ENCODE peak calls at places on chromosomes 3 and 15, in five cellular contexts. U is PC-3, V is mammary epithelial cell, B is endodermal cell, H is AG04450. F is an unnamed sample.

GRCh38 chr3:134311265-134311664 is 60.6 kb upstream of the RYK start:
- DNase-seq in U (peak; percentile 12), V (peak; percentile 37), B (no peak), H (no peak), F (no peak)

GRCh38 chr3:16151109-16151508 is 23.4 kb upstream of the GALNT15 start:
- DNase-seq in U (peak; percentile 44), V (peak; percentile 18), B (no peak), H (peak; percentile 69), F (no peak)

GRCh38 chr3:147191795-147192385 is 214.5 kb downstream of the ZIC4 start:
- DNase-seq in U (peak; percentile 82), V (peak; percentile 31), B (peak; percentile 81), H (peak; percentile 61), F (peak; percentile 37)

GRCh38 chr3:23241256-23241655 is 38.1 kb downstream of the UBE2E2 start:
- DNase-seq in U (no peak), V (no peak), B (no peak), H (no peak), F (no peak)

GRCh38 chr15:78841891-78842290 is 30.6 kb upstream of the ADAMTS7 start:
- DNase-seq in U (no peak), V (no peak), B (no peak), H (no peak), F (no peak)

GRCh38 chr3:143171141-143171651 is 51.6 kb downstream of the CHST2 start:
- DNase-seq in U (no peak), V (peak; percentile 26), B (no peak), H (peak; percentile 32), F (no peak)

GRCh38 chr15:64697911-64698369 is 77.4 kb downstream of the RBPMS2 start:
- DNase-seq in U (peak; percentile 20), V (peak; percentile 80), B (no peak), H (no peak), F (no peak)

GRCh38 chr3:141955163-141955562 is 78.7 kb downstream of the ATP1B3 start:
- DNase-seq in U (no peak), V (no peak), B (no peak), H (no peak), F (peak; percentile 78)

GRCh38 chr15:31435256-31435781 is 108.7 kb downstream of the KLF13 start:
- DNase-seq in U (peak; percentile 65), V (peak; percentile 28), B (peak; percentile 90), H (peak; percentile 32), F (peak; percentile 93)

GRCh38 chr15:77720617-77721016 is 87.9 kb upstream of the LINGO1 start:
- DNase-seq in U (no peak), V (no peak), B (no peak), H (no peak), F (peak; percentile 23)
- TF ChIP-seq CTCF in U (no peak), V (no peak), B (no peak), H (no peak), F (no peak)

GRCh38 chr15:74826372-74826819 is at the start of gene CPLX3:
- DNase-seq in U (no peak), V (no peak), B (peak; percentile 85), H (no peak), F (no peak)

GRCh38 chr15:74827632-74828031 is 1.2 kb downstream of the CPLX3 start:
- DNase-seq in U (no peak), V (no peak), B (no peak), H (no peak), F (no peak)

GRCh38 chr15:74825895-74826294 is 532 bp upstream of the CPLX3 start:
- DNase-seq in U (no peak), V (no peak), B (no peak), H (no peak), F (no peak)

GRCh38 chr15:74828835-74829234 is 2.4 kb downstream of the CPLX3 start:
- DNase-seq in U (peak; percentile 76), V (no peak), B (no peak), H (no peak), F (peak; percentile 66)

GRCh38 chr15:74826911-74827310 is 484 bp downstream of the CPLX3 start:
- DNase-seq in U (no peak), V (no peak), B (no peak), H (no peak), F (peak; percentile 87)
- H3K27me3 ChIP-seq in U (no peaks in the 10 kb centered on the region), V (peaks cover 11% of the 10 kb centered on the region), B (peaks cover 59% of the 10 kb centered on the region), H (peaks cover 43% of the 10 kb centered on the region), F (no peaks in the 10 kb centered on the region)

GRCh38 chr3:35137612-35138011 is 501.7 kb upstream of the ARPP21 start:
- DNase-seq in U (no peak), V (no peak), B (no peak), H (no peak), F (no peak)
- H3K27ac ChIP-seq in U (no peak overlapping the region), V (no peak overlapping the region), B (no peak overlapping the region), H (no peak overlapping the region), F (no peak overlapping the region)

DNA sequence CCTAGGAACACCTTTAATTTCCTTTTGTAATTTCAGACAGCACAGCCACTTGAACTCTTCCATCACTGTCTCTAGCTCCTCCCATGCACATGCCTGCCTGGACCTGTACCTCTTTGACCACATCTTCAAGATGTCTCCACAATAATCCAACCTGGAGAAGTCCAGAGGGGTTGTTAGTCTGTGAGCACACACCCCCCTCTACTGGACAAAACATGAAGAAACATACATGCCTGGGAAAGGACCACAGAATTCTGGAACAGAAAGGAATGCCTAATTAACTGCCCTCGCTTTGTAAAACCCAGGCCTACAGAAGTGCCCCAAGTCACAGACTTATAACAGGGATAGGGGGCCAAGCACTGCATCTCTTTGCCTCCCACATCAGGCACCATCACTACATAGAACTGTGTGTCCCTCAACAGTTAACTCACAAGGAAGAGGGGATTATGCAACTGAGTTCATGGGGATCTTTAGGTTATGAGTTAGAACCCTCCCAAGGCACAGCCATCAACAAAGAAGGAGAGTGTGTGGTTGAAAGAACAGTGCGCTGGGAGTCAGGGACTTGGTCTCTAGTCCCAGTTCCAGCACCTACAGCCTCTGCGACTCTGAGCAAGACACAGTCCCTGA is 61.7 kb downstream of the FMN1 start:
- DNase-seq in U (peak; percentile 85), V (peak; percentile 92), B (peak; percentile 80), H (peak; percentile 61), F (peak; percentile 47)
- TF ChIP-seq CTCF in U (peak; percentile 91), V (peak; percentile 81), B (peak; percentile 84), H (peak; percentile 89), F (peak; percentile 67)

GRCh38 chr3:10668077-10668476 is 148.0 kb upstream of the SLC6A11 start:
- DNase-seq in U (no peak), V (no peak), B (no peak), H (no peak), F (no peak)
- H3K27me3 ChIP-seq in U (peaks cover 99% of the 10 kb centered on the region), V (no peaks in the 10 kb centered on the region), B (no peaks in the 10 kb centered on the region), H (peaks cover 8% of the 10 kb centered on the region), F (peaks cover 3% of the 10 kb centered on the region)

GRCh38 chr3:17747184-17747889 is 4.9 kb upstream of the TBC1D5 start:
- DNase-seq in U (no peak), V (no peak), B (no peak), H (no peak), F (no peak)

GRCh38 chr3:17749705-17750293 is 7.4 kb upstream of the TBC1D5 start:
- DNase-seq in U (no peak), V (no peak), B (no peak), H (no peak), F (no peak)

GRCh38 chr3:17749281-17749680 is 6.8 kb upstream of the TBC1D5 start:
- DNase-seq in U (no peak), V (no peak), B (no peak), H (no peak), F (no peak)

GRCh38 chr3:17745894-17746293 is 3.5 kb upstream of the TBC1D5 start:
- DNase-seq in U (no peak), V (no peak), B (no peak), H (no peak), F (no peak)

GRCh38 chr3:17747890-17748247 is 5.4 kb upstream of the TBC1D5 start:
- DNase-seq in U (no peak), V (no peak), B (no peak), H (no peak), F (no peak)
- H3K27ac ChIP-seq in U (no peak overlapping the region), V (no peak overlapping the region), B (no peak overlapping the region), H (no peak overlapping the region), F (no peak overlapping the region)

GRCh38 chr3:61562810-61563613 is 1.6 kb downstream of the PTPRG start:
- DNase-seq in U (no peak), V (peak; percentile 38), B (peak; percentile 79), H (no peak), F (peak; percentile 35)

GRCh38 chr3:61560452-61561373 is 658 bp upstream of the PTPRG start:
- DNase-seq in U (no peak), V (peak; percentile 78), B (peak; percentile 94), H (peak; percentile 46), F (peak; percentile 85)

GRCh38 chr3:61561374-61562041 is at the start of gene PTPRG:
- DNase-seq in U (peak; percentile 62), V (peak; percentile 87), B (peak; percentile 93), H (peak; percentile 83), F (peak; percentile 88)

GRCh38 chr3:61562042-61562809 is 855 bp downstream of the PTPRG start:
- DNase-seq in U (no peak), V (peak; percentile 37), B (no peak), H (no peak), F (peak; percentile 14)

GRCh38 chr3:61559108-61559731 is 2.2 kb upstream of the PTPRG start:
- DNase-seq in U (no peak), V (no peak), B (no peak), H (no peak), F (no peak)
- TF ChIP-seq CTCF in U (no peak), V (no peak), B (peak; percentile 59), H (peak; percentile 37), F (no peak)

DNA sequence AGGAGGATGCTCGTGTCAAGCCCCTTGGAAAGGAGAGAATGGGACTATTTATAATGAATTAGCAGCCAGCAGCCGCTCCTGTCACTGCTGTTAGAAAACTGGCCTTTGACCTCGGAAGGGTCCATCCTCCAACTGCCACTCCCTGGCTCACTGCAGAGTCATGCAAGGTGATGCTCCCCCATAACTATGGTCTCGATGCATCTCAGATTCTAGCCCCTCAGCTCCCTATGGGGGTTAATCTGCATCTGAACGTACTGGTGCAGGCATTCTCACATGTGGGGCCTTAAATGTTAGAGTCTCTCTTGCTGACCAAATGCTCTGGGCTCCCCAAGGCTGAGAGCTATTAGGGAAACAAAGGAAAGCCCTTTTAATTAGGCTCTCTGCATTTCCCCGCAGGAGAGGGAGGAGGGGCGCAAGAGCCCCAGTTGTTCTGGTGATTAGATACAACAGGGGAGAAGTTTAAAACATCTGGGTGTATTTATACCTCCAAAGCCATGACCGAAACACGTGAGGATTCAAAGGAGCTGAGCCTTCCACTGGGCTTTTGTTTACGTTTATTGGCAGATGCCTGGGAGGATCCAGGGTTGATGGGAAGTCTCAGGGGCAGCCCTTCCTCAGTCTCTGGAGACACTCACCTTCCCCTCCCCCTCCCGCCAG is 182.5 kb downstream of the OPA1 start:
- DNase-seq in U (no peak), V (no peak), B (peak; percentile 68), H (no peak), F (no peak)
- H3K27me3 ChIP-seq in U (no peaks in the 10 kb centered on the region), V (no peaks in the 10 kb centered on the region), B (no peaks in the 10 kb centered on the region), H (peaks cover 73% of the 10 kb centered on the region), F (no peaks in the 10 kb centered on the region)

F was measured in WERI-Rb-1.